ENCODE peak calls at places on chromosomes 3 and 15, in nine cellular contexts. K is nucleus accumbens; P is NCI-H1092; V is frontal cortex; J is M059J; Y is midbrain; Q is posterior cingulate gyrus; Z is stimulated activated CD4-positive, alpha-beta T cell treated with anti-CD3 and anti-CD28 coated beads, Interleukin-12 subunit alpha, Interleukin-12 subunit beta, amount 100 ng/mL, for 48 hours; D is ovary. S is an unnamed sample.

GRCh38 chr15:50261979-50262378 is 3.5 kb downstream of the HDC start:
- DNase-seq in P (no peak), Z (peak), Q (no peak), D (no peak), K (no peak), Y (no peak), V (no peak), J (no peak), S (no peak)

GRCh38 chr3:138300657-138301056 is 29.0 kb downstream of the NME9 start:
- DNase-seq in D (no peak), P (no peak), Y (no peak), J (no peak), K (no peak), Z (no peak), V (no peak), Q (peak), S (no peak)

GRCh38 chr3:126750760-126751129 is 46.7 kb downstream of the CHCHD6 start:
- DNase-seq in K (no peak), V (no peak), P (no peak), Y (no peak), D (no peak), J (no peak), Z (no peak), Q (no peak), S (no peak)

GRCh38 chr3:49901351-49902339 is 2.0 kb downstream of the MST1R start:
- DNase-seq in P (no peak), Q (no peak), Z (no peak), Y (no peak), D (no peak), J (peak), K (no peak), V (no peak), S (no peak)

GRCh38 chr3:53750253-53751210 is 95.7 kb downstream of the CHDH start:
- DNase-seq in D (no peak), P (no peak), V (no peak), J (no peak), Q (no peak), Y (no peak), K (no peak), Z (no peak), S (no peak)

GRCh38 chr3:56691165-56692000 is 8.3 kb upstream of the TASOR start:
- DNase-seq in K (no peak), Y (no peak), P (no peak), V (no peak), D (no peak), Q (no peak), J (peak), Z (no peak), S (no peak)

GRCh38 chr3:182785756-182786155 is 7.5 kb upstream of the ATP11B start:
- DNase-seq in Q (no peak), Z (no peak), J (no peak), V (no peak), K (no peak), Y (no peak), D (no peak), P (no peak), S (no peak)

GRCh38 chr15:64009241-64009640 is 37.0 kb downstream of the DAPK2 start:
- DNase-seq in P (no peak), Z (no peak), Q (no peak), Y (no peak), J (no peak), D (no peak), K (no peak), V (no peak), S (peak)

GRCh38 chr3:195872800-195873199 is 35.6 kb downstream of the TNK2 start:
- DNase-seq in J (no peak), Y (no peak), P (no peak), Q (no peak), K (no peak), Z (no peak), V (no peak), D (no peak), S (no peak)

GRCh38 chr3:40043444-40043755 is 234.0 kb downstream of the MYRIP start:
- DNase-seq in Y (no peak), J (peak), D (no peak), Q (no peak), P (peak), Z (no peak), V (no peak), K (no peak), S (peak)

GRCh38 chr3:138042043-138042442 is 32.1 kb downstream of the CLDN18 start:
- DNase-seq in Y (no peak), D (no peak), K (no peak), V (no peak), P (no peak), Q (no peak), J (peak), Z (no peak), S (no peak)

GRCh38 chr15:89195836-89196235 is 25.5 kb downstream of the RLBP1 start:
- DNase-seq in P (no peak), Q (no peak), D (no peak), J (no peak), Z (no peak), V (no peak), Y (no peak), K (no peak), S (no peak)

GRCh38 chr15:80609512-80609946 is 85.6 kb upstream of the ABHD17C start:
- DNase-seq in Y (no peak), D (no peak), K (no peak), Z (no peak), P (no peak), J (peak), Q (no peak), V (no peak), S (no peak)

GRCh38 chr3:159775372-159775961 is 213.2 kb upstream of the IL12A start:
- DNase-seq in Q (peak), K (peak), P (peak), J (peak), V (no peak), Z (no peak), Y (peak), D (peak), S (peak)

GRCh38 chr3:172082269-172082668 is 42.9 kb downstream of the FNDC3B start:
- DNase-seq in P (no peak), J (no peak), K (no peak), Y (no peak), Q (no peak), V (no peak), Z (no peak), D (no peak), S (no peak)

GRCh38 chr15:33448151-33448550 is 137.4 kb downstream of the RYR3 start:
- DNase-seq in D (no peak), Z (no peak), P (no peak), Y (no peak), V (no peak), K (no peak), J (no peak), Q (no peak), S (no peak)

GRCh38 chr3:53027254-53027844 is 18.5 kb downstream of the SFMBT1 start:
- DNase-seq in J (no peak), Y (no peak), Q (no peak), P (no peak), D (no peak), V (no peak), K (no peak), Z (no peak), S (no peak)

GRCh38 chr3:155701882-155702465 is 42.9 kb downstream of the PLCH1 start:
- DNase-seq in Y (peak), P (peak), D (no peak), J (peak), V (peak), Q (no peak), K (no peak), Z (no peak), S (no peak)

GRCh38 chr3:108008931-108009635 is 81.7 kb downstream of the CD47 start:
- DNase-seq in Y (no peak), V (no peak), J (peak), K (no peak), D (no peak), P (no peak), Z (no peak), Q (no peak), S (no peak)

GRCh38 chr3:30221622-30222021 is 384.8 kb upstream of the TGFBR2 start:
- DNase-seq in Q (no peak), D (no peak), Z (no peak), P (no peak), V (no peak), K (no peak), J (peak), Y (no peak), S (no peak)

GRCh38 chr15:52492132-52492531 is 36.5 kb downstream of the MYO5A start:
- DNase-seq in Z (no peak), P (no peak), D (no peak), J (no peak), Y (no peak), Q (no peak), K (no peak), V (no peak), S (no peak)

GRCh38 chr15:34725565-34725964 is 29.2 kb downstream of the GJD2 start:
- DNase-seq in P (no peak), D (no peak), Y (no peak), V (no peak), Q (no peak), K (no peak), Z (no peak), J (peak), S (no peak)

GRCh38 chr15:29686079-29686425 is 136.2 kb downstream of the TJP1 start:
- DNase-seq in V (no peak), Z (no peak), D (no peak), J (no peak), K (no peak), Y (no peak), Q (no peak), P (no peak), S (no peak)

GRCh38 chr3:47577583-47578118 is 1.0 kb downstream of the CSPG5 start:
- DNase-seq in Y (no peak), K (no peak), D (no peak), V (no peak), Z (no peak), Q (no peak), P (no peak), J (peak), S (no peak)

GRCh38 chr15:23565395-23566069 is at the start of gene MKRN3:
- DNase-seq in K (peak), Y (peak), D (peak), Z (peak), P (no peak), Q (peak), V (peak), J (peak), S (no peak)

GRCh38 chr3:30475038-30475808 is 131.2 kb upstream of the TGFBR2 start:
- DNase-seq in D (no peak), Y (no peak), P (no peak), J (no peak), Q (no peak), V (no peak), Z (peak), K (no peak), S (no peak)

GRCh38 chr15:25684521-25685215 is 178.5 kb downstream of the ATP10A start:
- DNase-seq in D (no peak), J (peak), Z (no peak), Q (no peak), K (peak), Y (no peak), P (no peak), V (no peak), S (peak)

GRCh38 chr15:81575436-81576123 is 201.6 kb upstream of the TMC3 start:
- DNase-seq in Q (no peak), K (peak), D (no peak), J (peak), V (no peak), P (peak), Z (no peak), Y (no peak), S (no peak)

GRCh38 chr3:48437812-48438211 is 2.1 kb downstream of the CCDC51 start:
- DNase-seq in Q (no peak), Y (no peak), V (no peak), D (no peak), J (no peak), P (no peak), K (no peak), Z (no peak), S (no peak)

GRCh38 chr15:84631706-84632272 is 22.3 kb downstream of the WDR73 start:
- DNase-seq in K (no peak), P (no peak), J (peak), Y (no peak), V (no peak), D (no peak), Q (no peak), Z (no peak), S (no peak)

GRCh38 chr3:101602731-101603130 is 28.8 kb downstream of the PCNP start:
- DNase-seq in D (no peak), Q (no peak), J (no peak), P (no peak), Y (no peak), V (no peak), K (no peak), Z (no peak), S (no peak)

GRCh38 chr3:122146466-122146865 is 37.0 kb upstream of the CASR start:
- DNase-seq in P (no peak), Q (no peak), Z (peak), D (no peak), V (no peak), Y (no peak), K (no peak), J (peak), S (no peak)

GRCh38 chr3:129378949-129379348 is 49.5 kb downstream of the EFCAB12 start:
- DNase-seq in P (no peak), Z (no peak), V (no peak), D (no peak), Y (no peak), Q (no peak), J (no peak), K (no peak), S (no peak)

GRCh38 chr15:92392462-92392861 is 1.2 kb upstream of the ST8SIA2 start:
- DNase-seq in K (no peak), Z (no peak), P (no peak), Y (no peak), D (no peak), V (no peak), Q (no peak), J (no peak), S (no peak)

GRCh38 chr3:131238496-131238895 is 143.1 kb upstream of the NUDT16 start:
- DNase-seq in D (no peak), Y (no peak), K (no peak), Z (no peak), Q (no peak), P (no peak), J (no peak), V (no peak), S (no peak)

GRCh38 chr15:72970965-72971746 is 81.1 kb upstream of the NEO1 start:
- DNase-seq in Q (no peak), K (no peak), J (no peak), V (no peak), D (no peak), P (no peak), Z (no peak), Y (no peak), S (no peak)

GRCh38 chr3:179297971-179298725 is 24.7 kb upstream of the ZNF639 start:
- DNase-seq in Q (no peak), D (no peak), J (peak), Z (no peak), K (no peak), P (no peak), Y (no peak), V (no peak), S (no peak)

GRCh38 chr15:73295630-73296286 is 73.0 kb downstream of the HCN4 start:
- DNase-seq in Y (no peak), D (no peak), V (no peak), J (no peak), Z (no peak), P (no peak), K (no peak), Q (no peak), S (no peak)